ENCODE peak calls at places on chromosomes 5 and 9, in ten cellular contexts. I is pancreas; Q is AG08395; K is choroid plexus epithelial cell; L is ACHN; H is Caco-2; J is fibroblast of mammary gland; S is CD4-positive, alpha-beta T cell; P is D721Med; Z is GM10248. T is an unnamed sample.

GRCh38 chr5:150780180-150780692 is 1.7 kb downstream of the SMIM3 start:
- DNase-seq in I (no peak), Q (peak), K (peak), L (no peak), H (no peak), J (peak), S (no peak), P (no peak), Z (peak), T (no peak)

GRCh38 chr9:123049589-123050222 is 16.2 kb downstream of the GPR21 start:
- DNase-seq in I (no peak), Q (peak), K (peak), L (no peak), H (no peak), J (peak), S (no peak), P (no peak), Z (no peak), T (peak)

GRCh38 chr9:27125030-27125429 is 16.0 kb downstream of the TEK start:
- DNase-seq in I (no peak), Q (peak), K (peak), L (peak), H (no peak), J (peak), S (no peak), P (no peak), Z (no peak), T (no peak)

GRCh38 chr9:127586537-127586936 is 25.5 kb upstream of the STXBP1 start:
- DNase-seq in I (peak), Q (peak), K (peak), L (peak), H (peak), J (peak), S (peak), P (peak), Z (peak), T (peak)

GRCh38 chr9:30519756-30520155 is 1864.7 kb upstream of the ACO1 start:
- DNase-seq in I (no peak), Q (no peak), K (peak), L (no peak), H (no peak), J (peak), S (no peak), P (no peak), Z (no peak), T (no peak)

GRCh38 chr5:153511632-153512031 is 21.2 kb downstream of the GRIA1 start:
- DNase-seq in I (no peak), Q (no peak), K (no peak), L (no peak), H (no peak), J (no peak), S (no peak), P (no peak), Z (no peak), T (no peak)

GRCh38 chr5:134561871-134562296 is 36.4 kb downstream of the JADE2 start:
- DNase-seq in I (peak), Q (peak), K (peak), L (peak), H (peak), J (peak), S (no peak), P (no peak), Z (no peak), T (no peak)

GRCh38 chr5:10457682-10458574 is 16.2 kb downstream of the ROPN1L start:
- DNase-seq in I (no peak), Q (no peak), K (no peak), L (no peak), H (no peak), J (peak), S (no peak), P (no peak), Z (no peak), T (no peak)

GRCh38 chr9:128091144-128091543 is 23.1 kb downstream of the SLC25A25 start:
- DNase-seq in I (no peak), Q (peak), K (peak), L (no peak), H (no peak), J (peak), S (no peak), P (peak), Z (no peak), T (peak)

GRCh38 chr5:153753645-153754432 is 263.4 kb downstream of the GRIA1 start:
- DNase-seq in I (no peak), Q (no peak), K (no peak), L (no peak), H (no peak), J (peak), S (no peak), P (no peak), Z (no peak), T (no peak)

GRCh38 chr9:134209731-134210311 is 45.5 kb upstream of the RNU6ATAC start:
- DNase-seq in I (peak), Q (no peak), K (no peak), L (no peak), H (no peak), J (no peak), S (no peak), P (no peak), Z (no peak), T (peak)

GRCh38 chr5:20972419-20972925 is 984.5 kb upstream of the CDH18 start:
- DNase-seq in I (no peak), Q (no peak), K (peak), L (peak), H (peak), J (peak), S (no peak), P (no peak), Z (no peak), T (no peak)

GRCh38 chr5:159340511-159340910 is 10.2 kb upstream of the IL12B start:
- DNase-seq in I (no peak), Q (no peak), K (no peak), L (no peak), H (no peak), J (no peak), S (no peak), P (no peak), Z (no peak), T (no peak)

GRCh38 chr9:78697653-78698052 is 400.7 kb downstream of the PSAT1 start:
- DNase-seq in I (no peak), Q (peak), K (no peak), L (no peak), H (no peak), J (no peak), S (no peak), P (no peak), Z (no peak), T (no peak)

GRCh38 chr9:86126998-86127972 is 27.9 kb upstream of the GOLM1 start:
- DNase-seq in I (peak), Q (peak), K (peak), L (peak), H (peak), J (peak), S (no peak), P (no peak), Z (no peak), T (peak)

GRCh38 chr9:132994410-132995120 is 16.1 kb downstream of the GFI1B start:
- DNase-seq in I (no peak), Q (no peak), K (peak), L (no peak), H (peak), J (peak), S (no peak), P (no peak), Z (peak), T (no peak)

GRCh38 chr5:170338933-170339779 is 41.6 kb upstream of the LCP2 start:
- DNase-seq in I (no peak), Q (no peak), K (no peak), L (no peak), H (no peak), J (no peak), S (peak), P (no peak), Z (peak), T (no peak)

GRCh38 chr5:155193018-155193417 is 179.5 kb downstream of the KIF4B start:
- DNase-seq in I (no peak), Q (no peak), K (no peak), L (no peak), H (no peak), J (no peak), S (no peak), P (no peak), Z (no peak), T (no peak)

GRCh38 chr5:9245071-9245470 is 300.8 kb downstream of the SEMA5A start:
- DNase-seq in I (no peak), Q (no peak), K (peak), L (no peak), H (no peak), J (peak), S (no peak), P (no peak), Z (no peak), T (no peak)

GRCh38 chr9:81535542-81536241 is 153.7 kb downstream of the TLE1 start:
- DNase-seq in I (no peak), Q (no peak), K (peak), L (no peak), H (peak), J (peak), S (no peak), P (no peak), Z (no peak), T (peak)

GRCh38 chr5:111675540-111675939 is 81.5 kb downstream of the NREP start:
- DNase-seq in I (no peak), Q (no peak), K (no peak), L (no peak), H (no peak), J (no peak), S (no peak), P (no peak), Z (no peak), T (no peak)

GRCh38 chr9:137764171-137764671 is 113.4 kb upstream of the CACNA1B start:
- DNase-seq in I (no peak), Q (no peak), K (no peak), L (no peak), H (no peak), J (no peak), S (no peak), P (no peak), Z (no peak), T (no peak)

GRCh38 chr9:124834586-124834985 is 18.7 kb upstream of the WDR38 start:
- DNase-seq in I (peak), Q (peak), K (peak), L (no peak), H (no peak), J (peak), S (no peak), P (no peak), Z (no peak), T (no peak)

GRCh38 chr9:120869726-120870125 is 7.3 kb downstream of the PHF19 start:
- DNase-seq in I (peak), Q (no peak), K (no peak), L (no peak), H (no peak), J (no peak), S (no peak), P (no peak), Z (no peak), T (no peak)

GRCh38 chr9:121645853-121646807 is 5.3 kb upstream of the DAB2IP start:
- DNase-seq in I (no peak), Q (no peak), K (no peak), L (no peak), H (no peak), J (no peak), S (no peak), P (no peak), Z (no peak), T (no peak)

GRCh38 chr5:77774981-77775772 is 962 bp downstream of the TBCA start:
- DNase-seq in I (no peak), Q (no peak), K (peak), L (peak), H (peak), J (peak), S (peak), P (no peak), Z (no peak), T (no peak)

GRCh38 chr5:107820339-107820880 is 149.7 kb upstream of the EFNA5 start:
- DNase-seq in I (no peak), Q (peak), K (no peak), L (no peak), H (no peak), J (peak), S (no peak), P (no peak), Z (no peak), T (no peak)

GRCh38 chr5:125717209-125717608 is 706.0 kb upstream of the GRAMD2B start:
- DNase-seq in I (no peak), Q (peak), K (peak), L (peak), H (peak), J (peak), S (no peak), P (no peak), Z (no peak), T (no peak)

T was measured in left lobe of liver.